ENCODE peak calls at places on chromosomes 2 and 18, in nine cellular contexts. Q is NCI-H2029 treated with DMSO at 0.1 percent for 48 hours; X is AG08396; C is tibial artery; W is bronchial epithelial cell; I is stimulated activated CD4-positive, alpha-beta T cell treated with anti-CD3 and anti-CD28 coated beads, Interleukin-4, amount 100 ng/mL, for 4 hours; M is cardiac septum; R is foreskin fibroblast; O is naive thymus-derived CD4-positive, alpha-beta T cell. N is an unnamed sample.

GRCh38 chr2:237982039-237982725 is 15.4 kb downstream of the UBE2F start:
- DNase-seq in W (no peak), X (no peak), Q (no peak), I (no peak), O (no peak), C (no peak), M (no peak), R (no peak), N (no peak)

GRCh38 chr18:24118750-24119577 is 19.9 kb upstream of the CABYR start:
- DNase-seq in I (peak; percentile 70), W (peak; percentile 80), C (peak; percentile 66), M (no peak), R (peak; percentile 84), Q (peak; percentile 71), X (peak; percentile 45), O (peak; percentile 78), N (peak; percentile 58)

GRCh38 chr2:43054367-43054766 is 172.0 kb downstream of the ZFP36L2 start:
- DNase-seq in R (no peak), I (no peak), W (no peak), O (no peak), M (no peak), C (no peak), X (no peak), Q (no peak), N (no peak)

GRCh38 chr2:102331311-102331980 is 20.1 kb downstream of the IL1RL1 start:
- DNase-seq in M (no peak), W (no peak), I (no peak), C (no peak), R (peak; percentile 70), O (no peak), Q (no peak), X (no peak), N (no peak)

GRCh38 chr2:207154556-207155179 is 11.1 kb downstream of the KLF7 start:
- DNase-seq in C (no peak), M (no peak), O (no peak), W (no peak), I (no peak), R (no peak), Q (no peak), X (no peak), N (no peak)

GRCh38 chr18:13541621-13542519 is 184.5 kb downstream of the FAM210A start:
- DNase-seq in M (no peak), C (no peak), W (no peak), I (no peak), O (no peak), Q (peak; percentile 57), X (no peak), R (no peak), N (no peak)

GRCh38 chr2:163863073-163863472 is 127.3 kb upstream of the FIGN start:
- DNase-seq in Q (no peak), C (no peak), X (no peak), R (no peak), M (no peak), W (no peak), I (no peak), O (no peak), N (no peak)

GRCh38 chr2:84458436-84459027 is 548 bp downstream of the SUCLG1 start:
- DNase-seq in O (no peak), C (peak; percentile 26), I (no peak), R (peak; percentile 36), X (peak; percentile 20), M (no peak), W (peak; percentile 12), Q (no peak), N (no peak)

GRCh38 chr2:186751790-186752189 is 57.9 kb downstream of the FAM171B start:
- DNase-seq in X (no peak), Q (no peak), O (no peak), R (no peak), M (no peak), W (peak; percentile 35), C (no peak), I (no peak), N (no peak)

GRCh38 chr18:59505311-59505710 is 146.2 kb upstream of the LMAN1 start:
- DNase-seq in W (no peak), X (no peak), I (no peak), M (no peak), Q (no peak), R (no peak), O (no peak), C (no peak), N (no peak)

GRCh38 chr2:190996338-190996946 is 17.5 kb downstream of the STAT1 start:
- DNase-seq in O (no peak), M (no peak), X (peak; percentile 56), W (peak; percentile 33), Q (no peak), R (peak; percentile 59), C (no peak), I (peak; percentile 37), N (no peak)

GRCh38 chr2:169822036-169822435 is 2.7 kb downstream of the METTL5 start:
- DNase-seq in R (no peak), I (no peak), C (no peak), X (no peak), O (no peak), Q (no peak), M (no peak), W (no peak), N (no peak)

GRCh38 chr2:16972276-16972675 is 306.6 kb upstream of the CYRIA start:
- DNase-seq in O (no peak), C (no peak), R (peak; percentile 18), I (no peak), X (no peak), W (peak; percentile 51), Q (no peak), M (no peak), N (no peak)

GRCh38 chr2:44949329-44950151 is 8.0 kb downstream of the SIX3 start:
- DNase-seq in I (no peak), R (peak; percentile 70), O (no peak), C (no peak), M (no peak), Q (no peak), X (peak; percentile 62), W (peak; percentile 27), N (no peak)

GRCh38 chr2:120863173-120863545 is 127.5 kb downstream of the GLI2 start:
- DNase-seq in W (peak; percentile 12), Q (no peak), M (peak; percentile 63), C (no peak), I (no peak), X (no peak), R (no peak), O (no peak), N (no peak)

GRCh38 chr2:235378944-235379343 is 114.9 kb upstream of the AGAP1 start:
- DNase-seq in Q (no peak), O (no peak), X (no peak), I (no peak), C (no peak), M (no peak), W (no peak), R (peak; percentile 4), N (no peak)

GRCh38 chr2:235050992-235051351 is 99.2 kb downstream of the SH3BP4 start:
- DNase-seq in W (peak; percentile 82), I (no peak), C (peak; percentile 91), Q (peak; percentile 85), M (peak; percentile 96), X (peak; percentile 92), O (no peak), R (peak; percentile 97), N (no peak)

GRCh38 chr2:39704540-39704939 is 38.8 kb downstream of the TMEM178A start:
- DNase-seq in I (no peak), R (no peak), M (no peak), O (no peak), Q (no peak), C (no peak), W (no peak), X (no peak), N (no peak)